ENCODE peak calls at places on chromosomes 13 and 19, in eight cellular contexts. H, X, Y, Z, U, R, V and P are unnamed samples.

GRCh38 chr13:95100525-95101121 is 200.6 kb downstream of the ABCC4 start:
- DNase-seq in H (no peak), X (no peak), Y (no peak), Z (no peak), U (no peak), R (no peak), V (no peak), P (no peak)

GRCh38 chr19:40610396-40611064 is 9.4 kb downstream of the LTBP4 start:
- DNase-seq in H (peak; percentile 71), X (no peak), Y (no peak), Z (peak; percentile 57), U (no peak), R (peak; percentile 13), V (peak; percentile 54), P (peak; percentile 66)

GRCh38 chr13:101065314-101065713 is 351.0 kb downstream of the NALCN start:
- DNase-seq in H (no peak), X (no peak), Y (no peak), Z (no peak), U (peak; percentile 13), R (no peak), V (no peak), P (no peak)

GRCh38 chr19:44607049-44607448 is 6.3 kb upstream of the IGSF23 start:
- DNase-seq in H (no peak), X (no peak), Y (no peak), Z (no peak), U (no peak), R (no peak), V (no peak), P (no peak)

GRCh38 chr19:1864480-1865171 is 1.2 kb upstream of the KLF16 start:
- DNase-seq in H (peak; percentile 76), X (peak; percentile 75), Y (peak; percentile 70), Z (peak; percentile 38), U (no peak), R (no peak), V (peak; percentile 72), P (no peak)

GRCh38 chr19:38361633-38362075 is 12.7 kb upstream of the PSMD8 start:
- DNase-seq in H (peak; percentile 87), X (peak; percentile 77), Y (no peak), Z (peak; percentile 46), U (no peak), R (peak; percentile 81), V (peak; percentile 73), P (peak; percentile 45)

GRCh38 chr13:109704771-109705628 is 81.4 kb downstream of the IRS2 start:
- DNase-seq in H (no peak), X (no peak), Y (no peak), Z (no peak), U (no peak), R (no peak), V (peak; percentile 67), P (no peak)

GRCh38 chr13:76792680-76793334 is 93.4 kb downstream of the KCTD12 start:
- DNase-seq in H (no peak), X (no peak), Y (no peak), Z (no peak), U (no peak), R (no peak), V (peak; percentile 61), P (no peak)

GRCh38 chr13:34340534-34340933 is 522.6 kb downstream of the RFC3 start:
- DNase-seq in H (no peak), X (no peak), Y (no peak), Z (no peak), U (no peak), R (no peak), V (peak; percentile 29), P (no peak)

GRCh38 chr19:6412111-6412999 is 12.3 kb downstream of the KHSRP start:
- DNase-seq in H (peak; percentile 67), X (peak; percentile 50), Y (no peak), Z (peak; percentile 38), U (no peak), R (no peak), V (no peak), P (peak; percentile 31)

GRCh38 chr13:47216176-47216822 is 319.4 kb upstream of the HTR2A start:
- DNase-seq in H (no peak), X (no peak), Y (no peak), Z (no peak), U (no peak), R (no peak), V (no peak), P (no peak)

GRCh38 chr13:32988588-32989256 is 27.5 kb upstream of the KL start:
- DNase-seq in H (no peak), X (no peak), Y (no peak), Z (no peak), U (no peak), R (no peak), V (no peak), P (no peak)

GRCh38 chr19:33785795-33786194 is 10.9 kb upstream of the KCTD15 start:
- DNase-seq in H (no peak), X (no peak), Y (no peak), Z (no peak), U (no peak), R (no peak), V (no peak), P (no peak)

GRCh38 chr19:43465468-43466120 is at the start of gene LYPD3:
- DNase-seq in H (no peak), X (no peak), Y (no peak), Z (no peak), U (no peak), R (no peak), V (no peak), P (no peak)

GRCh38 chr13:103291693-103292572 is 225.7 kb upstream of the SLC10A2 start:
- DNase-seq in H (no peak), X (no peak), Y (no peak), Z (no peak), U (no peak), R (no peak), V (no peak), P (no peak)